ENCODE peak calls at places on chromosome 13, in seven cellular contexts. M is HCT116, E is neuronal stem cell, D is HepG2, R is fibroblast of lung, G is colonic mucosa, A is SK-N-SH. B is an unnamed sample.

GRCh38 chr13:78660130-78660857 is 1.3 kb upstream of the OBI1 start:
- DNase-seq in M (no peak), E (no peak), D (peak; percentile 25), R (peak; percentile 3), G (no peak), A (peak; percentile 47), B (peak; percentile 44)

GRCh38 chr13:102948006-102948405 is 102.2 kb downstream of the ERCC5 start:
- DNase-seq in M (no peak), E (peak; percentile 20), D (no peak), R (peak; percentile 5), G (no peak), A (no peak), B (no peak)

GRCh38 chr13:97275265-97275664 is 53.1 kb downstream of the MBNL2 start:
- DNase-seq in M (no peak), E (no peak), D (peak; percentile 57), R (peak; percentile 89), G (no peak), A (no peak), B (no peak)

GRCh38 chr13:97235549-97236206 is 13.5 kb downstream of the MBNL2 start:
- DNase-seq in M (no peak), E (no peak), D (no peak), R (no peak), G (peak; percentile 86), A (peak; percentile 47), B (no peak)

GRCh38 chr13:57636811-57637210 is 5.3 kb downstream of the PCDH17 start:
- DNase-seq in M (no peak), E (no peak), D (no peak), R (no peak), G (no peak), A (no peak), B (no peak)

GRCh38 chr13:23856008-23856750 is 33.0 kb downstream of the MIPEP start:
- DNase-seq in M (no peak), E (no peak), D (no peak), R (no peak), G (no peak), A (no peak), B (no peak)

GRCh38 chr13:43085545-43085944 is 62.2 kb downstream of the DNAJC15 start:
- DNase-seq in M (peak; percentile 16), E (no peak), D (no peak), R (peak; percentile 26), G (no peak), A (peak; percentile 17), B (peak; percentile 14)

GRCh38 chr13:61339054-61339621 is 76.5 kb downstream of the PCDH20 start:
- DNase-seq in M (no peak), E (no peak), D (no peak), R (no peak), G (no peak), A (no peak), B (no peak)

GRCh38 chr13:79522583-79522982 is 41.6 kb downstream of the NDFIP2 start:
- DNase-seq in M (no peak), E (no peak), D (no peak), R (peak; percentile 95), G (no peak), A (no peak), B (no peak)

GRCh38 chr13:40109324-40109958 is 454.0 kb downstream of the COG6 start:
- DNase-seq in M (no peak), E (no peak), D (no peak), R (peak; percentile 98), G (no peak), A (no peak), B (no peak)

GRCh38 chr13:39016789-39017188 is 21.1 kb downstream of the PROSER1 start:
- DNase-seq in M (peak; percentile 16), E (peak; percentile 42), D (peak; percentile 12), R (no peak), G (no peak), A (peak; percentile 51), B (no peak)

GRCh38 chr13:34967851-34968562 is 25.9 kb downstream of the NBEA start:
- DNase-seq in M (no peak), E (no peak), D (no peak), R (peak; percentile 71), G (no peak), A (no peak), B (no peak)

GRCh38 chr13:77298403-77298802 is 28.5 kb downstream of the MYCBP2 start:
- DNase-seq in M (no peak), E (no peak), D (no peak), R (no peak), G (no peak), A (no peak), B (no peak)

GRCh38 chr13:60158321-60158801 is 5.4 kb downstream of the DIAPH3 start:
- DNase-seq in M (no peak), E (peak; percentile 53), D (no peak), R (no peak), G (no peak), A (no peak), B (no peak)
- H3K27ac ChIP-seq in M (no peak overlapping the region), E (peak overlapping the region; percentile 89), D (no peak overlapping the region), R (no peak overlapping the region), G (no peak overlapping the region), A (no peak overlapping the region), B (no peak overlapping the region)

GRCh38 chr13:21330126-21330861 is 128.8 kb downstream of the ZDHHC20 start:
- DNase-seq in M (no peak), E (no peak), D (no peak), R (no peak), G (no peak), A (no peak), B (no peak)

GRCh38 chr13:21328201-21328600 is 130.9 kb downstream of the ZDHHC20 start:
- DNase-seq in M (no peak), E (no peak), D (no peak), R (no peak), G (no peak), A (no peak), B (no peak)

GRCh38 chr13:21324793-21325192 is 134.3 kb downstream of the ZDHHC20 start:
- DNase-seq in M (no peak), E (no peak), D (no peak), R (no peak), G (no peak), A (no peak), B (no peak)

GRCh38 chr13:21326155-21327030 is 132.7 kb downstream of the ZDHHC20 start:
- DNase-seq in M (no peak), E (peak; percentile 72), D (no peak), R (peak; percentile 46), G (peak; percentile 41), A (peak; percentile 70), B (peak; percentile 63)

GRCh38 chr13:21328836-21329477 is 130.1 kb downstream of the ZDHHC20 start:
- DNase-seq in M (no peak), E (no peak), D (no peak), R (no peak), G (no peak), A (no peak), B (no peak)
- H3K9ac ChIP-seq in M (no peak overlapping the region), E (no peak overlapping the region), D (no peak overlapping the region), R (no peak overlapping the region), G (no peak overlapping the region), A (no peak overlapping the region), B (no peak overlapping the region)

DNA sequence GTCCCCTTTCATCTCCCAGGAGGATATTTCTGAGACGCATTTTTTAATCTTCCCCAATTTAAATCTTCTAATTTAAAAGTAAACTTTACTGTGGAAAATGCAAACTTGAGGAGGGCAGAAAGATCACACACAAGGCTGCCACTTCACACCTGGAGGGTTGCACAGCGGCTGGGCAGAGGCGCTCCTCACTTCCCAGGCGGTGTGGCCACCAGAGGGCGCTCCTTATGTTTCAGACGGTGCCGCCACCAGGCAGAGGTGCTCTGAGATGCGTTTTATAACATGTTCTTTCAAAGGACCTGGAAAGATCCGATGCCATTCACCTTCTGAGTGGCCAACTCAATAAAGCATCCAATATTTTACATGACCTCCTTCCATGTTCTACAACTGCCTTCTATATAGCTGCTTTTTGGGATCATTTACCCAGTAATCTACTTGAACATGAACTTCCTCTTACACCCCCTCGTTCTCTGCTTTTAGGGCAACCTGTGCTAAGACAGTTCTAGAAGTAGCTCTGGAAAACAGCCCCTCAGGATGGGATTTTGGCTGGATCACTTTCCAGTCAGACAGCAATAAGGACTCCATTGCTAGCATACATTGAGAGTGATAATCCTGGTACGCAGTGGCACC is 14.8 kb upstream of the MTUS2 start:
- DNase-seq in M (no peak), E (no peak), D (no peak), R (no peak), G (peak; percentile 24), A (peak; percentile 35), B (no peak)
- H3K9me3 ChIP-seq in M (peaks cover 7% of the 10 kb centered on the region), E (no peaks in the 10 kb centered on the region), D (peaks cover 23% of the 10 kb centered on the region), R (no peaks in the 10 kb centered on the region), G (no peaks in the 10 kb centered on the region), A (no peaks in the 10 kb centered on the region), B (no peaks in the 10 kb centered on the region)

GRCh38 chr13:36919206-36919832 is 719 bp downstream of the SMAD9 start:
- DNase-seq in M (no peak), E (peak; percentile 37), D (peak; percentile 83), R (peak; percentile 37), G (peak; percentile 33), A (peak; percentile 75), B (no peak)
- H3K27ac ChIP-seq in M (no peak overlapping the region), E (no peak overlapping the region), D (peak overlapping the region; percentile 70), R (peak overlapping the region; percentile 45), G (peak overlapping the region; percentile 24), A (peak overlapping the region; percentile 96), B (peak overlapping the region; percentile 95)

GRCh38 chr13:30442854-30443379 is 20.6 kb downstream of the UBE2L5 start:
- DNase-seq in M (no peak), E (no peak), D (no peak), R (no peak), G (no peak), A (no peak), B (no peak)
- H3K9ac ChIP-seq in M (no peak overlapping the region), E (no peak overlapping the region), D (no peak overlapping the region), R (no peak overlapping the region), G (no peak overlapping the region), A (no peak overlapping the region), B (no peak overlapping the region)

DNA sequence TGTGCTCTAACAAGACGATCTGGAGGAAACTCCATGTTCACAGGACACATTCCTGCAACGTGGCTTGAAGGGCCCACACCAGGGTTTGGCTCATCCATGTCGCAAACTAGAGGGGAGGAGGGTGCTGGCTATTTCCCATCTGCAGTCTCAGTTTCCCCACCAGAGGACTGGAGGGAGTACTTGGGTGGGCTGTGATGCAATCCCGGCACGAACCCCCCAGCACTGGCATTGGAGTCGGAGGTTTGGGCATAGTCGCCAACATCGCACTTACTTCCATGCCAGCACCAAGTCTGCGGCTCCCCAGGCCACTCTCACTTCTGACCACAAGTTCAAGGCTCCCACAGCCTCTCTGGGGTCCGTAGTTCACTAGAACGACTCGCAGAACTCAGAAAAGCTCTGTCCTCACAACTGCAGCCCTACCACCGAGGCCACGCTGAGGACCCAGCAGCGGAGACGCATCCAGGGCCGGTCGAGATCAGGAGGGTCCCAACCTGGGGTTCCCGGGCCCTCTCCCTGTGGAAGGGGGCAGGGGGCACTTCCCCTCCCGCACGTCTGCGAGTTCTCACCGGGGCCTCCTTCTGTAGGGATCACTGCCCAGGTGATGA is 165.5 kb upstream of the SOX1 start:
- DNase-seq in M (no peak), E (no peak), D (no peak), R (no peak), G (no peak), A (no peak), B (no peak)
- H3K9me3 ChIP-seq in M (no peaks in the 10 kb centered on the region), E (no peaks in the 10 kb centered on the region), D (no peaks in the 10 kb centered on the region), R (no peaks in the 10 kb centered on the region), G (no peaks in the 10 kb centered on the region), A (no peaks in the 10 kb centered on the region), B (no peaks in the 10 kb centered on the region)